ENCODE peak calls at places on chromosome 4, in ten cellular contexts. One of them, this sample, is unnamed.

GRCh38 chr4:26022346-26022891 is 108.4 kb downstream of the SMIM20 start:
- DNase-seq in AG04450: peak
- DNase-seq in A549: peak
- DNase-seq in choroid plexus epithelial cell: peak
- DNase-seq in tibial nerve: no peak
- DNase-seq in NB4: no peak
- DNase-seq in PC-3: peak
- DNase-seq in OCI-LY7: no peak
- DNase-seq in AG09309: peak
- DNase-seq in dorsolateral prefrontal cortex: no peak
- DNase-seq in this sample: peak

GRCh38 chr4:26885912-26886274 is 25.3 kb downstream of the STIM2 start:
- DNase-seq in AG04450: no peak
- DNase-seq in dorsolateral prefrontal cortex: no peak
- DNase-seq in NB4: peak
- DNase-seq in OCI-LY7: peak
- DNase-seq in choroid plexus epithelial cell: no peak
- DNase-seq in AG09309: no peak
- DNase-seq in PC-3: no peak
- DNase-seq in tibial nerve: no peak
- DNase-seq in A549: no peak
- DNase-seq in this sample: no peak

GRCh38 chr4:54657556-54658313 is at the start of gene KIT:
- DNase-seq in A549: no peak
- DNase-seq in OCI-LY7: no peak
- DNase-seq in AG09309: no peak
- DNase-seq in NB4: peak
- DNase-seq in PC-3: no peak
- DNase-seq in choroid plexus epithelial cell: peak
- DNase-seq in dorsolateral prefrontal cortex: no peak
- DNase-seq in AG04450: no peak
- DNase-seq in tibial nerve: no peak
- DNase-seq in this sample: no peak

GRCh38 chr4:81495308-81495707 is 23.6 kb upstream of the RASGEF1B start:
- DNase-seq in A549: no peak
- DNase-seq in dorsolateral prefrontal cortex: no peak
- DNase-seq in choroid plexus epithelial cell: no peak
- DNase-seq in tibial nerve: no peak
- DNase-seq in AG04450: no peak
- DNase-seq in PC-3: no peak
- DNase-seq in OCI-LY7: no peak
- DNase-seq in NB4: no peak
- DNase-seq in AG09309: no peak
- DNase-seq in this sample: no peak

GRCh38 chr4:162274354-162274753 is 110.6 kb upstream of the FSTL5 start:
- DNase-seq in OCI-LY7: no peak
- DNase-seq in A549: no peak
- DNase-seq in AG09309: no peak
- DNase-seq in PC-3: peak
- DNase-seq in choroid plexus epithelial cell: peak
- DNase-seq in dorsolateral prefrontal cortex: no peak
- DNase-seq in NB4: peak
- DNase-seq in AG04450: no peak
- DNase-seq in tibial nerve: no peak
- DNase-seq in this sample: peak

GRCh38 chr4:103118171-103118570 is 18.5 kb upstream of the BDH2 start:
- DNase-seq in A549: no peak
- DNase-seq in AG09309: no peak
- DNase-seq in PC-3: no peak
- DNase-seq in dorsolateral prefrontal cortex: no peak
- DNase-seq in tibial nerve: no peak
- DNase-seq in OCI-LY7: no peak
- DNase-seq in AG04450: no peak
- DNase-seq in NB4: no peak
- DNase-seq in choroid plexus epithelial cell: no peak
- DNase-seq in this sample: no peak

GRCh38 chr4:163679189-163679588 is 184.7 kb downstream of the TMA16 start:
- DNase-seq in PC-3: peak
- DNase-seq in AG04450: no peak
- DNase-seq in tibial nerve: no peak
- DNase-seq in NB4: peak
- DNase-seq in A549: peak
- DNase-seq in dorsolateral prefrontal cortex: no peak
- DNase-seq in OCI-LY7: peak
- DNase-seq in AG09309: no peak
- DNase-seq in choroid plexus epithelial cell: peak
- DNase-seq in this sample: peak

GRCh38 chr4:123449780-123450179 is 53.2 kb downstream of the SPRY1 start:
- DNase-seq in tibial nerve: no peak
- DNase-seq in AG09309: peak
- DNase-seq in A549: no peak
- DNase-seq in OCI-LY7: peak
- DNase-seq in PC-3: peak
- DNase-seq in dorsolateral prefrontal cortex: no peak
- DNase-seq in NB4: peak
- DNase-seq in AG04450: no peak
- DNase-seq in choroid plexus epithelial cell: peak
- DNase-seq in this sample: no peak

GRCh38 chr4:80922951-80923350 is 107.6 kb upstream of the BMP3 start:
- DNase-seq in choroid plexus epithelial cell: no peak
- DNase-seq in dorsolateral prefrontal cortex: no peak
- DNase-seq in OCI-LY7: no peak
- DNase-seq in PC-3: no peak
- DNase-seq in AG04450: no peak
- DNase-seq in NB4: no peak
- DNase-seq in tibial nerve: no peak
- DNase-seq in AG09309: no peak
- DNase-seq in A549: no peak
- DNase-seq in this sample: no peak

GRCh38 chr4:83782591-83782990 is 246.7 kb downstream of the GPAT3 start:
- DNase-seq in AG09309: no peak
- DNase-seq in AG04450: no peak
- DNase-seq in choroid plexus epithelial cell: no peak
- DNase-seq in PC-3: no peak
- DNase-seq in A549: no peak
- DNase-seq in dorsolateral prefrontal cortex: no peak
- DNase-seq in tibial nerve: no peak
- DNase-seq in NB4: no peak
- DNase-seq in OCI-LY7: no peak
- DNase-seq in this sample: no peak

GRCh38 chr4:83780334-83780733 is 244.4 kb downstream of the GPAT3 start:
- DNase-seq in NB4: no peak
- DNase-seq in OCI-LY7: no peak
- DNase-seq in tibial nerve: no peak
- DNase-seq in AG04450: no peak
- DNase-seq in AG09309: no peak
- DNase-seq in choroid plexus epithelial cell: no peak
- DNase-seq in A549: no peak
- DNase-seq in PC-3: peak
- DNase-seq in dorsolateral prefrontal cortex: no peak
- DNase-seq in this sample: peak

GRCh38 chr4:83783179-83783578 is 247.3 kb downstream of the GPAT3 start:
- DNase-seq in PC-3: no peak
- DNase-seq in AG09309: no peak
- DNase-seq in tibial nerve: no peak
- DNase-seq in NB4: no peak
- DNase-seq in A549: no peak
- DNase-seq in choroid plexus epithelial cell: no peak
- DNase-seq in OCI-LY7: no peak
- DNase-seq in AG04450: no peak
- DNase-seq in dorsolateral prefrontal cortex: no peak
- DNase-seq in this sample: no peak

GRCh38 chr4:83781434-83781833 is 245.5 kb downstream of the GPAT3 start:
- DNase-seq in AG09309: no peak
- DNase-seq in tibial nerve: no peak
- DNase-seq in dorsolateral prefrontal cortex: no peak
- DNase-seq in NB4: no peak
- DNase-seq in PC-3: no peak
- DNase-seq in AG04450: no peak
- DNase-seq in choroid plexus epithelial cell: no peak
- DNase-seq in OCI-LY7: no peak
- DNase-seq in A549: no peak
- DNase-seq in this sample: no peak

GRCh38 chr4:83785906-83786305 is 250.0 kb downstream of the GPAT3 start:
- DNase-seq in dorsolateral prefrontal cortex: no peak
- DNase-seq in PC-3: no peak
- DNase-seq in OCI-LY7: no peak
- DNase-seq in AG09309: peak
- DNase-seq in tibial nerve: no peak
- DNase-seq in AG04450: no peak
- DNase-seq in NB4: no peak
- DNase-seq in A549: no peak
- DNase-seq in choroid plexus epithelial cell: no peak
- DNase-seq in this sample: no peak
- TF ChIP-seq CTCF in dorsolateral prefrontal cortex: no peak
- TF ChIP-seq CTCF in PC-3: no peak
- TF ChIP-seq CTCF in OCI-LY7: no peak
- TF ChIP-seq CTCF in AG09309: no peak
- TF ChIP-seq CTCF in tibial nerve: no peak
- TF ChIP-seq CTCF in AG04450: no peak
- TF ChIP-seq CTCF in NB4: no peak
- TF ChIP-seq CTCF in A549: no peak
- TF ChIP-seq CTCF in choroid plexus epithelial cell: no peak
- TF ChIP-seq CTCF in this sample: no peak

GRCh38 chr4:78210694-78211093 is 153.6 kb downstream of the FRAS1 start:
- DNase-seq in AG04450: no peak
- DNase-seq in PC-3: no peak
- DNase-seq in AG09309: no peak
- DNase-seq in OCI-LY7: no peak
- DNase-seq in choroid plexus epithelial cell: no peak
- DNase-seq in NB4: no peak
- DNase-seq in dorsolateral prefrontal cortex: no peak
- DNase-seq in A549: no peak
- DNase-seq in tibial nerve: no peak
- DNase-seq in this sample: no peak
- TF ChIP-seq CTCF in AG04450: no peak
- TF ChIP-seq CTCF in PC-3: no peak
- TF ChIP-seq CTCF in AG09309: no peak
- TF ChIP-seq CTCF in OCI-LY7: no peak
- TF ChIP-seq CTCF in choroid plexus epithelial cell: no peak
- TF ChIP-seq CTCF in NB4: no peak
- TF ChIP-seq CTCF in dorsolateral prefrontal cortex: no peak
- TF ChIP-seq CTCF in A549: no peak
- TF ChIP-seq CTCF in tibial nerve: no peak
- TF ChIP-seq CTCF in this sample: no peak

GRCh38 chr4:172543249-172543648 is 625.4 kb upstream of the GALNT7 start:
- DNase-seq in AG09309: no peak
- DNase-seq in choroid plexus epithelial cell: no peak
- DNase-seq in NB4: no peak
- DNase-seq in tibial nerve: no peak
- DNase-seq in A549: no peak
- DNase-seq in dorsolateral prefrontal cortex: no peak
- DNase-seq in OCI-LY7: peak
- DNase-seq in PC-3: no peak
- DNase-seq in AG04450: no peak
- DNase-seq in this sample: no peak
- TF ChIP-seq CTCF in AG09309: no peak
- TF ChIP-seq CTCF in choroid plexus epithelial cell: no peak
- TF ChIP-seq CTCF in NB4: no peak
- TF ChIP-seq CTCF in tibial nerve: no peak
- TF ChIP-seq CTCF in A549: no peak
- TF ChIP-seq CTCF in dorsolateral prefrontal cortex: no peak
- TF ChIP-seq CTCF in OCI-LY7: peak
- TF ChIP-seq CTCF in PC-3: peak
- TF ChIP-seq CTCF in AG04450: no peak
- TF ChIP-seq CTCF in this sample: no peak

GRCh38 chr4:77818077-77818666 is 996 bp downstream of the CNOT6L start:
- DNase-seq in OCI-LY7: peak
- DNase-seq in AG09309: peak
- DNase-seq in tibial nerve: peak
- DNase-seq in A549: peak
- DNase-seq in AG04450: no peak
- DNase-seq in PC-3: peak
- DNase-seq in choroid plexus epithelial cell: peak
- DNase-seq in dorsolateral prefrontal cortex: peak
- DNase-seq in NB4: peak
- DNase-seq in this sample: peak
- TF ChIP-seq CTCF in OCI-LY7: peak
- TF ChIP-seq CTCF in AG09309: peak
- TF ChIP-seq CTCF in tibial nerve: peak
- TF ChIP-seq CTCF in A549: peak
- TF ChIP-seq CTCF in AG04450: peak
- TF ChIP-seq CTCF in PC-3: peak
- TF ChIP-seq CTCF in choroid plexus epithelial cell: peak
- TF ChIP-seq CTCF in dorsolateral prefrontal cortex: peak
- TF ChIP-seq CTCF in NB4: peak
- TF ChIP-seq CTCF in this sample: peak

GRCh38 chr4:7199129-7199725 is 6.9 kb downstream of the SORCS2 start:
- DNase-seq in A549: no peak
- DNase-seq in AG09309: no peak
- DNase-seq in dorsolateral prefrontal cortex: peak
- DNase-seq in AG04450: no peak
- DNase-seq in choroid plexus epithelial cell: no peak
- DNase-seq in NB4: no peak
- DNase-seq in tibial nerve: peak
- DNase-seq in PC-3: no peak
- DNase-seq in OCI-LY7: no peak
- DNase-seq in this sample: no peak
- TF ChIP-seq CTCF in A549: no peak
- TF ChIP-seq CTCF in AG09309: no peak
- TF ChIP-seq CTCF in dorsolateral prefrontal cortex: no peak
- TF ChIP-seq CTCF in AG04450: no peak
- TF ChIP-seq CTCF in choroid plexus epithelial cell: no peak
- TF ChIP-seq CTCF in NB4: no peak
- TF ChIP-seq CTCF in tibial nerve: no peak
- TF ChIP-seq CTCF in PC-3: no peak
- TF ChIP-seq CTCF in OCI-LY7: no peak
- TF ChIP-seq CTCF in this sample: no peak

DNA sequence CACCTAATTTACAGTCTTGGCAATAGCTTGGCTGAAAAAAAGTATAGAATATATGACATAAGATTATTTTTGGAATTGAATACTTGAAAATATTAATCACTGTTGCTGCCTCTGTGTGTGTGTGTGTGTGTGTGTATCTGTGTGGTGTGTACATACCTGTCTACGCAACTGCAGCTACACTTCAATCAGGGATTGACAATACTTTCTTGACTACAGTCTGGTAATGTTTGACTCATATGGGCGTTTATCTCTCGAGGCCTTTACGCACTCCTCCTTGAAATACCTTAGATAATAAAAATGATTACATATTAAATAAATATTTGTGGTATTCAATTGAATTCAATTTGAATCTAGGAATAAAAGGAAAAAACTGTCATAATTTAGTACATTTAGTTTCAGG is 565.2 kb downstream of the PCDH18 start:
- DNase-seq in OCI-LY7: no peak
- DNase-seq in tibial nerve: no peak
- DNase-seq in NB4: no peak
- DNase-seq in AG09309: no peak
- DNase-seq in A549: no peak
- DNase-seq in choroid plexus epithelial cell: no peak
- DNase-seq in PC-3: peak
- DNase-seq in AG04450: no peak
- DNase-seq in dorsolateral prefrontal cortex: no peak
- DNase-seq in this sample: no peak
- TF ChIP-seq CTCF in OCI-LY7: no peak
- TF ChIP-seq CTCF in tibial nerve: no peak
- TF ChIP-seq CTCF in NB4: no peak
- TF ChIP-seq CTCF in AG09309: no peak
- TF ChIP-seq CTCF in A549: no peak
- TF ChIP-seq CTCF in choroid plexus epithelial cell: no peak
- TF ChIP-seq CTCF in PC-3: no peak
- TF ChIP-seq CTCF in AG04450: no peak
- TF ChIP-seq CTCF in dorsolateral prefrontal cortex: no peak
- TF ChIP-seq CTCF in this sample: no peak

GRCh38 chr4:89254847-89255246 is 52.8 kb downstream of the GPRIN3 start:
- DNase-seq in A549: peak
- DNase-seq in OCI-LY7: peak
- DNase-seq in PC-3: peak
- DNase-seq in choroid plexus epithelial cell: peak
- DNase-seq in AG09309: no peak
- DNase-seq in dorsolateral prefrontal cortex: no peak
- DNase-seq in NB4: peak
- DNase-seq in AG04450: no peak
- DNase-seq in tibial nerve: no peak
- DNase-seq in this sample: peak
- TF ChIP-seq CTCF in A549: peak
- TF ChIP-seq CTCF in OCI-LY7: peak
- TF ChIP-seq CTCF in PC-3: peak
- TF ChIP-seq CTCF in choroid plexus epithelial cell: peak
- TF ChIP-seq CTCF in AG09309: peak
- TF ChIP-seq CTCF in dorsolateral prefrontal cortex: peak
- TF ChIP-seq CTCF in NB4: peak
- TF ChIP-seq CTCF in AG04450: peak
- TF ChIP-seq CTCF in tibial nerve: peak
- TF ChIP-seq CTCF in this sample: peak